ENCODE peak calls at places on chromosomes 3 and 15, in six cellular contexts. O is esophagus squamous epithelium, S is GM23248, U is IMR-90, R is Caco-2, B is AG10803. H is an unnamed sample.

GRCh38 chr3:152113413-152113812 is 155.3 kb upstream of the MBNL1 start:
- DNase-seq in S (peak; percentile 27), U (peak; percentile 26), O (no peak), R (no peak), B (peak; percentile 18), H (no peak)

GRCh38 chr15:63596666-63597032 is 538 bp upstream of the FBXL22 start:
- DNase-seq in R (no peak), S (peak; percentile 55), O (no peak), B (peak; percentile 53), U (no peak), H (peak; percentile 84)

GRCh38 chr15:45641374-45641778 is 6.5 kb downstream of the SQOR start:
- DNase-seq in O (no peak), S (peak; percentile 94), U (peak; percentile 96), R (peak; percentile 71), B (peak; percentile 98), H (peak; percentile 91)

GRCh38 chr3:152222327-152222726 is 46.4 kb upstream of the MBNL1 start:
- DNase-seq in S (peak; percentile 91), O (no peak), B (peak; percentile 86), R (no peak), U (peak; percentile 72), H (peak; percentile 91)

GRCh38 chr15:41945221-41945620 is 27.1 kb downstream of the EHD4 start:
- DNase-seq in B (no peak), O (no peak), R (no peak), U (no peak), S (no peak), H (no peak)

GRCh38 chr15:55515991-55516776 is 8.2 kb upstream of the DNAAF4 start:
- DNase-seq in U (no peak), B (no peak), S (no peak), R (no peak), O (no peak), H (peak; percentile 45)

GRCh38 chr3:188670446-188670845 is 501.3 kb upstream of the TPRG1 start:
- DNase-seq in U (no peak), B (no peak), O (no peak), R (no peak), S (no peak), H (no peak)

GRCh38 chr3:23096041-23096440 is 107.1 kb upstream of the UBE2E2 start:
- DNase-seq in S (no peak), O (no peak), R (no peak), B (peak; percentile 20), U (no peak), H (no peak)

GRCh38 chr3:125186800-125187598 is 25.5 kb downstream of the SLC12A8 start:
- DNase-seq in B (peak; percentile 42), S (no peak), O (no peak), U (no peak), R (no peak), H (no peak)

GRCh38 chr15:82568986-82569385 is 28.7 kb upstream of the RPS17 start:
- DNase-seq in B (no peak), S (no peak), O (no peak), R (no peak), U (no peak), H (no peak)

GRCh38 chr3:186930143-186930638 is at the start of gene ST6GAL1:
- DNase-seq in R (peak; percentile 66), B (no peak), O (peak; percentile 29), U (peak; percentile 37), S (peak; percentile 39), H (peak; percentile 89)

GRCh38 chr15:40098489-40099261 is 10.0 kb downstream of the BMF start:
- DNase-seq in O (no peak), U (peak; percentile 98), R (peak; percentile 92), B (peak; percentile 90), S (peak; percentile 96), H (peak; percentile 99)

GRCh38 chr3:162742159-162742717 is 1245.6 kb downstream of the OTOL1 start:
- DNase-seq in U (no peak), O (no peak), B (peak; percentile 61), S (no peak), R (no peak), H (no peak)

GRCh38 chr3:143736651-143737050 is 111.6 kb downstream of the SLC9A9 start:
- DNase-seq in B (peak; percentile 7), R (no peak), S (peak; percentile 68), O (no peak), U (peak; percentile 1), H (peak; percentile 52)

GRCh38 chr3:168878655-168879054 is 782.9 kb upstream of the GOLIM4 start:
- DNase-seq in O (no peak), U (peak; percentile 47), S (peak; percentile 60), R (no peak), B (peak; percentile 4), H (no peak)

GRCh38 chr3:84960581-84960980 is 1.8 kb downstream of the CADM2 start:
- DNase-seq in S (no peak), O (no peak), R (no peak), U (no peak), B (no peak), H (no peak)

GRCh38 chr3:46719044-46719565 is 1.4 kb upstream of the PRSS50 start:
- DNase-seq in U (no peak), R (no peak), B (no peak), S (no peak), O (no peak), H (peak; percentile 80)

GRCh38 chr3:50502584-50503423 is 630 bp downstream of the CACNA2D2 start:
- DNase-seq in U (no peak), R (no peak), O (no peak), S (peak; percentile 9), B (no peak), H (peak; percentile 87)

GRCh38 chr3:50503947-50504346 is 513 bp upstream of the CACNA2D2 start:
- DNase-seq in B (no peak), O (no peak), U (no peak), S (no peak), R (no peak), H (no peak)

GRCh38 chr3:50503504-50503903 is at the start of gene CACNA2D2:
- DNase-seq in B (no peak), O (no peak), R (peak; percentile 64), U (no peak), S (peak; percentile 38), H (peak; percentile 89)

GRCh38 chr3:50504681-50505080 is 1.2 kb upstream of the CACNA2D2 start:
- DNase-seq in R (no peak), B (no peak), U (no peak), O (no peak), S (no peak), H (peak; percentile 90)

DNA sequence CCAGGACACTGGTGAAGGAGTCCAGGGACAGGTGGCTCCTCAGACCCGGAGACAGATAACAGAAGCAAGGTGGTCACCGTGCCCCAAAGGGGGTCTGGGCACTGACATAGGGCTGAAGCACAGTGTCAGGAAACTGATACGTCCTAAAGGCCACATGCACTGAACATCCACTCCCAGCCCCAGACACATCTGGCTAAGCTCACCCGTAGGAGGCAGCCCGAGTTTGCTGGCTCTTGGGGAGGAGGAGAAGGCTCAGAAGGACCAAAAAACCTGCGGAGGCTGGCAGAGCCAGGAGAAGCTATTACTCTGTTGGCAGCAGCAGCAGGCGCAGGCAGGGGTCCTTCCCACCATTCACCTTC is 1.2 kb downstream of the CACNA2D2 start:
- DNase-seq in S (no peak), R (no peak), U (no peak), O (no peak), B (no peak), H (peak; percentile 91)
- H3K4me3 ChIP-seq in S (no peak overlapping the region), R (no peak overlapping the region), U (no peak overlapping the region), O (no peak overlapping the region), B (no peak overlapping the region), H (no peak overlapping the region)

GRCh38 chr3:31958721-31959152 is 22.3 kb downstream of the OSBPL10 start:
- DNase-seq in R (no peak), U (no peak), S (no peak), B (no peak), O (no peak), H (no peak)

GRCh38 chr3:31960793-31961431 is 20.1 kb downstream of the OSBPL10 start:
- DNase-seq in O (no peak), R (peak; percentile 50), U (peak; percentile 65), B (peak; percentile 45), S (peak; percentile 63), H (no peak)

GRCh38 chr3:31957106-31957505 is 24.0 kb downstream of the OSBPL10 start:
- DNase-seq in U (no peak), O (no peak), B (no peak), R (no peak), S (no peak), H (no peak)

GRCh38 chr3:31962801-31963205 is 18.3 kb downstream of the OSBPL10 start:
- DNase-seq in O (no peak), U (peak; percentile 20), B (no peak), S (peak; percentile 40), R (no peak), H (no peak)

GRCh38 chr3:31959951-31960792 is 20.9 kb downstream of the OSBPL10 start:
- DNase-seq in R (no peak), S (peak; percentile 40), B (no peak), U (peak; percentile 55), O (no peak), H (no peak)
- H3K4me3 ChIP-seq in R (no peak overlapping the region), S (peak overlapping the region; percentile 65), B (peak overlapping the region; percentile 22), U (peak overlapping the region; percentile 37), O (peak overlapping the region; percentile 6), H (peak overlapping the region; percentile 60)

GRCh38 chr3:15319127-15319526 is 13.3 kb downstream of the SH3BP5 start:
- DNase-seq in B (no peak), S (no peak), U (no peak), R (no peak), O (no peak), H (no peak)

GRCh38 chr3:15323063-15323462 is 9.3 kb downstream of the SH3BP5 start:
- DNase-seq in R (no peak), U (no peak), S (no peak), O (no peak), B (no peak), H (no peak)

GRCh38 chr3:15317164-15317477 is 15.3 kb downstream of the SH3BP5 start:
- DNase-seq in O (no peak), R (no peak), B (no peak), U (peak; percentile 57), S (peak; percentile 75), H (peak; percentile 68)

GRCh38 chr3:15318661-15319060 is 13.7 kb downstream of the SH3BP5 start:
- DNase-seq in R (no peak), S (no peak), O (no peak), B (no peak), U (no peak), H (no peak)

DNA sequence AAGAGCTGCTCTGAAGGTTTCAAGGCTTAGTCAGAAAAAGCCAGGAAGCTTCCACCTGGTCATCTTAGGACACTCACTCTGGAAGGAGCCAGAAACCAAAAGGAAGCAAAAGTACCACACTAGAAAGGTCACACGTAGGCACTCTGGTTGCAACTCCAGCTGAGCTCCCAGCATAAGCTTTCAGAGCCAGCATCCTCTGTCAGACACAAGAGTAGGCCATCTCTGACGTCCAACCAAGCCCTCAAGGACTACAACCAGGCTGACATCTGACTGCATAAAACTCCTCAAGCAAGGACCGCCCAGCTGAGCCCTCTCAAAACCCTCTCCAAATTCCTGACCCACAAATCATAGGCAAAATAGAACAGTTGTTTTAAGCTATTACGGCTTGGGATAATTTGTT is 12.8 kb downstream of the SH3BP5 start:
- DNase-seq in B (peak; percentile 79), U (peak; percentile 46), S (peak; percentile 88), O (no peak), R (no peak), H (peak; percentile 90)
- H3K4me3 ChIP-seq in B (no peak overlapping the region), U (no peak overlapping the region), S (peak overlapping the region; percentile 46), O (no peak overlapping the region), R (no peak overlapping the region), H (peak overlapping the region; percentile 28)

DNA sequence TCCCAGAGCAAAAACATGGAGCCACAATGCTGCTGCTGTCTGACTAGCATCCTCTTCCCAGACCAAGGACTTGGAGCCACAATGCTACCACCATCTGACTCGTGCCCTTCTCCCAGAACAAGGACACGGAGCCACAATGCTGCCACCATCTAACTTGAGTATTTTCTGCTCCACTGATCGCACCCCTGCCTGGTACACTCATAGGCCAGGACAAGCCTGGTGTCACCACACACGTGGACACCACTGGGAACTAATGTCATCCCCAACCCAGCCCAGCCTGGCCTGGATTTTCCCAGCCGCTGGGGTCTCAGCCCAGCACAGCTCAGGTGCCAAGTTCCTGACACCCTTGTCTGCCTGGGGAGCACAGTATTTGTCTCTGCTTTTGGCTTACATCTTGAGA is 52.7 kb upstream of the GRIP2 start:
- DNase-seq in U (no peak), B (no peak), S (no peak), R (no peak), O (no peak), H (no peak)
- H3K4me3 ChIP-seq in U (no peak overlapping the region), B (no peak overlapping the region), S (no peak overlapping the region), R (no peak overlapping the region), O (no peak overlapping the region), H (no peak overlapping the region)

H was measured in osteoblast.